ENCODE peak calls at places on chromosomes 12 and 14, in four cellular contexts. V, J, A and I are unnamed samples. For H3K27me3, the result is how much of the 10 kb centered on the place peaks cover.

GRCh38 chr14:93941293-93941910 is 14.3 kb downstream of the FAM181A start:
- DNase-seq in V (no peak), J (no peak), A (no peak), I (no peak)

GRCh38 chr14:57508756-57509155 is 15.1 kb upstream of the CCDC198 start:
- DNase-seq in V (no peak), J (no peak), A (no peak), I (no peak)

GRCh38 chr14:87888136-87888999 is 104.6 kb downstream of the GALC start:
- DNase-seq in V (peak), J (peak), A (no peak), I (peak)

GRCh38 chr14:74635831-74636230 is 23.8 kb upstream of the LTBP2 start:
- DNase-seq in V (no peak), J (no peak), A (no peak), I (no peak)

GRCh38 chr12:107488666-107489065 is 196.9 kb upstream of the PWP1 start:
- DNase-seq in V (no peak), J (no peak), A (no peak), I (no peak)

GRCh38 chr12:94553130-94553519 is 93.5 kb upstream of the CEP83 start:
- DNase-seq in V (no peak), J (no peak), A (no peak), I (no peak)

GRCh38 chr14:55115433-55115832 is 13.6 kb upstream of the LGALS3 start:
- DNase-seq in V (no peak), J (no peak), A (peak), I (no peak)

GRCh38 chr14:55170526-55170925 is 20.9 kb downstream of the DLGAP5 start:
- DNase-seq in V (no peak), J (no peak), A (no peak), I (no peak)

GRCh38 chr12:89353188-89353822 is 1.0 kb upstream of the DUSP6 start:
- DNase-seq in V (peak), J (peak), A (peak), I (peak)

GRCh38 chr12:53036802-53037201 is 13.1 kb upstream of the TNS2 start:
- DNase-seq in V (no peak), J (no peak), A (no peak), I (no peak)

GRCh38 chr12:93144109-93144508 is 215.0 kb upstream of the EEA1 start:
- DNase-seq in V (peak), J (no peak), A (no peak), I (no peak)

GRCh38 chr12:122437656-122438121 is 15.2 kb upstream of the CLIP1 start:
- DNase-seq in V (no peak), J (no peak), A (peak), I (no peak)

GRCh38 chr14:38646391-38646790 is 390.5 kb upstream of the CLEC14A start:
- DNase-seq in V (no peak), J (no peak), A (no peak), I (no peak)

GRCh38 chr14:67722293-67722692 is 20.6 kb downstream of the RDH12 start:
- DNase-seq in V (no peak), J (no peak), A (peak), I (peak)

GRCh38 chr12:11756022-11756421 is 106.5 kb downstream of the ETV6 start:
- DNase-seq in V (no peak), J (no peak), A (peak), I (no peak)

DNA sequence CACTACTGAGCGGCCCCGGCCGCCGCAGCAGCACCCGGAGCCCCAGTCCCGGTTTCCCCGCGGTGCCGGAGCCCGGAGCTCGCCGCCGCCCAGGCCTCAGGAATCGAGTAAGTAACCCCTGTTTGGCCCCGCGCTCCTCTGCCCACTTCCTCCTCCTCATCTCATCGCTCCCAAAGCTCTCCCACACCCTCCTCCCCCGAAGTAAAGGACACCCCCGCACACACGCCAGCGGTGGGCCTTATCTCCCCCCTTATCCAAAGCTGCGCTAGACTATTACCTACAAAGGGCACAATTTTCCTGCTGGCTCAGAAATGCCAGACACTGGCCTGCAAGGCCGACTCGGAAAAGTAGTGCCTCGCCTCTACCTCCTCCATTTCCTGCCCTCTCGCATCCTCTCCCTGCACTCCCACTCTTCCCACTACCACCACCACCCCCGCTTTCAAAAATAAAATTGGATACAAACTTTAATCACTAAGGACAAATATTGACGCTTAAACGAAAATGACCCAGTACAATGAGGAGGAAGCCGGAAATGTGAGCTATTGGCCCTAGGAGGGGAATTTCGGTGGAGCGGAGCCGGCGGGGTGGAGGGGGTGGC is 581 bp upstream of the FOXG1 start:
- DNase-seq in V (peak), J (no peak), A (no peak), I (peak)
- H3K27me3 ChIP-seq in V (under half), J (half or more), A (half or more), I (half or more)

GRCh38 chr12:54301428-54302045 is 722 bp upstream of the NFE2 start:
- DNase-seq in V (no peak), J (no peak), A (peak), I (peak)
- H3K27me3 ChIP-seq in V (under half), J (under half), A (under half), I (under half)

GRCh38 chr12:114440450-114441383 is 34.8 kb upstream of the TBX5 start:
- DNase-seq in V (no peak), J (no peak), A (no peak), I (peak)
- H3K27me3 ChIP-seq in V (under half), J (half or more), A (half or more), I (half or more)

GRCh38 chr14:100898935-100899840 is 4.3 kb downstream of the RTL1 start:
- DNase-seq in V (no peak), J (no peak), A (peak), I (peak)
- H3K27me3 ChIP-seq in V (under half), J (under half), A (half or more), I (under half)

GRCh38 chr14:36506732-36507614 is 13.1 kb downstream of the NKX2-1 start:
- DNase-seq in V (no peak), J (no peak), A (no peak), I (no peak)

GRCh38 chr14:36505193-36505815 is 14.7 kb downstream of the NKX2-1 start:
- DNase-seq in V (no peak), J (no peak), A (no peak), I (peak)

GRCh38 chr14:36507847-36508417 is 12.1 kb downstream of the NKX2-1 start:
- DNase-seq in V (no peak), J (no peak), A (no peak), I (no peak)

GRCh38 chr14:36504805-36505192 is 15.2 kb downstream of the NKX2-1 start:
- DNase-seq in V (peak), J (no peak), A (no peak), I (peak)

GRCh38 chr14:36505892-36506731 is 13.9 kb downstream of the NKX2-1 start:
- DNase-seq in V (no peak), J (no peak), A (no peak), I (peak)
- H3K27me3 ChIP-seq in V (under half), J (half or more), A (half or more), I (half or more)

DNA sequence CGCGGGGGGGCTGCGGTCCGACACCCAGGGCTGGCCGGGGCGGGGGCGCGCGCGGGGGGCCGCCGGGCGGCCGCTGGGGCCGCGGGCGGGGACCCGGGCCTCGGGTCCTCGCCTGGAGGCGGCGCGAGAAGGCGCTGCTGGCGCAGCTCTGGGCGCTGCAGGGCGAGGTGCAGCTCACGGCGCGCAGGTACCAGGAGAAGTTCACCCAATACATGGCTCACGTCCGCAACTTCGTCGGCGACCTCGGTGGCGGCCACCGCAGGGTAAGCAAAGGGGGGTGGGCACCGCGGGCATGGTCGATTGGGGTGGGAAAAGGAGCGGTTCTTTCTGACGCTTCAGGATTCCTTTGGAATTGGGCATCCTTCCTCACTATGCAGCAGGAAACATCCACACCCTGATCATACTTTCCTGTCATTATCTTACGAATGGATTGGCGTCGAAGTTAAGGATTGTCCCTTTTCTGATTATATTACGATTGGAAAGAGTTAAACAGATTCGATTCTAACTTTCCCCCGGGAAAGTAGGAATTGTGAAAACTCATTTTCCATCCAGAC is 798 bp downstream of the PDZRN4 start:
- DNase-seq in V (no peak), J (no peak), A (no peak), I (peak)
- H3K27me3 ChIP-seq in V (under half), J (under half), A (under half), I (under half)

GRCh38 chr12:132329036-132329738 is at the start of gene GALNT9:
- DNase-seq in V (no peak), J (peak), A (no peak), I (peak)

GRCh38 chr12:132328282-132329029 is 933 bp downstream of the GALNT9 start:
- DNase-seq in V (no peak), J (no peak), A (no peak), I (no peak)

GRCh38 chr12:132329739-132330548 is 555 bp upstream of the GALNT9 start:
- DNase-seq in V (no peak), J (no peak), A (no peak), I (no peak)

GRCh38 chr12:132333273-132333672 is 3.9 kb upstream of the GALNT9 start:
- DNase-seq in V (no peak), J (no peak), A (no peak), I (no peak)

DNA sequence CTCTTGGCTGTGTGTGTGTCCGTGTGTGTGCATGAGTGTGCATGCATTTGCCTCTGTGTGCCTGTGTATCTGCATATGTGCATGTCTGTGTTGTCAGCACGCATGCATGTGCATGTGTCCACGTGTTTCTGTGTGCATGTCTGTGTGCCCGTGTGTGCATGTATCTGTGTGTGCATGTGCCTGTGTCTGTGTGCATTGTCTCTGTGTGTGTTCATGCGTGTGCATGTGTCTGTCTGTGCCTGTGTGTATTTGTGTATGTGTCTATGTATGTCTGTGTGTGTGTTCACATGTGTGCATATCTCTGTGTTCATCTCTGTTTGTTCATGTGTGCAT is 1.1 kb upstream of the GALNT9 start:
- DNase-seq in V (no peak), J (no peak), A (no peak), I (no peak)
- H3K27me3 ChIP-seq in V (under half), J (half or more), A (half or more), I (under half)

GRCh38 chr12:27109339-27110023 is 27.1 kb upstream of the C12orf71 start:
- DNase-seq in V (no peak), J (no peak), A (no peak), I (no peak)
- H3K27me3 ChIP-seq in V (under half), J (under half), A (under half), I (under half)